ENCODE peak calls at places on chromosomes 6 and 20, in ten cellular contexts. B is sigmoid colon, Q is A549, J is suprapubic skin, D is ovary, R is tibial nerve, N is stomach, A is K562, Y is HepG2, L is esophagus muscularis mucosa. M is an unnamed sample.

GRCh38 chr6:148693882-148694484 is 52.8 kb upstream of the UST start:
- DNase-seq in B (no peak), Q (no peak), J (no peak), D (no peak), R (no peak), N (no peak), A (no peak), Y (no peak), L (no peak), M (no peak)

GRCh38 chr6:128129679-128130078 is 228.8 kb upstream of the THEMIS start:
- DNase-seq in B (no peak), Q (no peak), J (no peak), D (no peak), R (no peak), N (no peak), A (no peak), Y (no peak), L (no peak), M (no peak)

GRCh38 chr6:159691963-159692287 is 1.1 kb downstream of the SOD2 start:
- DNase-seq in B (no peak), Q (no peak), J (no peak), D (no peak), R (no peak), N (no peak), A (no peak), Y (peak; percentile 34), L (peak; percentile 80), M (no peak)

GRCh38 chr20:60467078-60467477 is 508.9 kb downstream of the CDH26 start:
- DNase-seq in B (no peak), Q (no peak), J (no peak), D (no peak), R (no peak), N (no peak), A (no peak), Y (no peak), L (no peak), M (no peak)

GRCh38 chr6:109327959-109328358 is 54.3 kb downstream of the CD164 start:
- DNase-seq in B (no peak), Q (no peak), J (no peak), D (no peak), R (no peak), N (no peak), A (no peak), Y (no peak), L (no peak), M (no peak)

GRCh38 chr6:103327079-103327478 is 1532.6 kb downstream of the HACE1 start:
- DNase-seq in B (no peak), Q (no peak), J (no peak), D (no peak), R (no peak), N (no peak), A (no peak), Y (no peak), L (no peak), M (no peak)

GRCh38 chr6:25302156-25302555 is 23.0 kb downstream of the CARMIL1 start:
- DNase-seq in B (no peak), Q (no peak), J (no peak), D (no peak), R (no peak), N (no peak), A (no peak), Y (no peak), L (no peak), M (no peak)

GRCh38 chr6:129923520-129923919 is 62.4 kb upstream of the TMEM244 start:
- DNase-seq in B (no peak), Q (no peak), J (no peak), D (no peak), R (no peak), N (no peak), A (no peak), Y (no peak), L (no peak), M (no peak)

GRCh38 chr6:41699063-41699462 is 36.3 kb downstream of the TFEB start:
- DNase-seq in B (no peak), Q (no peak), J (no peak), D (no peak), R (no peak), N (no peak), A (no peak), Y (no peak), L (no peak), M (no peak)

GRCh38 chr6:41696788-41697187 is 38.6 kb downstream of the TFEB start:
- DNase-seq in B (no peak), Q (no peak), J (no peak), D (no peak), R (no peak), N (no peak), A (no peak), Y (no peak), L (no peak), M (no peak)

GRCh38 chr6:41697902-41698349 is 37.5 kb downstream of the TFEB start:
- DNase-seq in B (no peak), Q (no peak), J (no peak), D (no peak), R (no peak), N (no peak), A (no peak), Y (no peak), L (no peak), M (no peak)

GRCh38 chr6:41700577-41701347 is 34.6 kb downstream of the TFEB start:
- DNase-seq in B (no peak), Q (no peak), J (no peak), D (no peak), R (no peak), N (no peak), A (no peak), Y (no peak), L (no peak), M (no peak)

DNA sequence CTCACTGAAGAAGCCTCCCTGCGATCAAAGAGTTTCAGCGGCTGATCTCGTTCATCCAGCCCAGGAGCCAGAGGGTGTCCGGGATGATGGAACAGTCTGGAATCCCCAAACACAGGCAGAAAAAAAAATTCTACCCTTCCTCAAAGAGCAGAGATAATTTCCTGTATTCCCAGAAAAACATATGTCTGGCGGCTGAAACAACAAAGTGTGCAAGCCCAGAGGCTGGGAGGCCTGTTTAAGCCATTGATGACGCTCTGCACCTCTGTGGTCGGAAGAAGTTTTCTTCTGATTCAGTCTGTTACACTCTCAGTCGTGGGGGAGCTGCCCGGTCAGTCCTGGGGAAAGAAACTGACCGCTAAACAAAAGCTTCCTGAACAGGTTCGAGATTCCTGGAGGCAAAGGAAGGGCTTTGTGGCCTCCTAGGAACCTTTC is 37.0 kb downstream of the TFEB start:
- DNase-seq in B (no peak), Q (no peak), J (no peak), D (no peak), R (no peak), N (no peak), A (no peak), Y (no peak), L (no peak), M (no peak)
- TF ChIP-seq EP300 in B (no peak), Q (no peak), J (no peak), D (no peak), R (no peak), N (no peak), A (no peak), Y (no peak), L (no peak), M (no peak)

GRCh38 chr6:31579119-31579505 is 3.1 kb downstream of the LTB start:
- DNase-seq in B (no peak), Q (no peak), J (no peak), D (no peak), R (no peak), N (no peak), A (no peak), Y (no peak), L (no peak), M (no peak)

GRCh38 chr6:31579546-31580445 is 2.4 kb downstream of the LTB start:
- DNase-seq in B (no peak), Q (no peak), J (no peak), D (no peak), R (no peak), N (no peak), A (no peak), Y (no peak), L (no peak), M (no peak)

GRCh38 chr6:31578461-31579118 is 3.2 kb downstream of the TNF start:
- DNase-seq in B (no peak), Q (no peak), J (no peak), D (no peak), R (no peak), N (no peak), A (no peak), Y (no peak), L (no peak), M (no peak)

GRCh38 chr6:31576897-31577341 is 1.6 kb downstream of the TNF start:
- DNase-seq in B (no peak), Q (no peak), J (no peak), D (no peak), R (no peak), N (peak; percentile 40), A (no peak), Y (no peak), L (no peak), M (no peak)

GRCh38 chr6:31578058-31578457 is 2.7 kb downstream of the TNF start:
- DNase-seq in B (no peak), Q (no peak), J (no peak), D (no peak), R (no peak), N (no peak), A (no peak), Y (no peak), L (no peak), M (no peak)
- H3K4me1 ChIP-seq in B (no peaks in the 10 kb centered on the region), Q (peaks cover 6% of the 10 kb centered on the region), J (peaks cover 17% of the 10 kb centered on the region), D (peaks cover 5% of the 10 kb centered on the region), R (no peaks in the 10 kb centered on the region), N (peaks cover 22% of the 10 kb centered on the region), A (peaks cover 30% of the 10 kb centered on the region), Y (peaks cover 25% of the 10 kb centered on the region), L (peaks cover 25% of the 10 kb centered on the region), M (peaks cover 19% of the 10 kb centered on the region)

DNA sequence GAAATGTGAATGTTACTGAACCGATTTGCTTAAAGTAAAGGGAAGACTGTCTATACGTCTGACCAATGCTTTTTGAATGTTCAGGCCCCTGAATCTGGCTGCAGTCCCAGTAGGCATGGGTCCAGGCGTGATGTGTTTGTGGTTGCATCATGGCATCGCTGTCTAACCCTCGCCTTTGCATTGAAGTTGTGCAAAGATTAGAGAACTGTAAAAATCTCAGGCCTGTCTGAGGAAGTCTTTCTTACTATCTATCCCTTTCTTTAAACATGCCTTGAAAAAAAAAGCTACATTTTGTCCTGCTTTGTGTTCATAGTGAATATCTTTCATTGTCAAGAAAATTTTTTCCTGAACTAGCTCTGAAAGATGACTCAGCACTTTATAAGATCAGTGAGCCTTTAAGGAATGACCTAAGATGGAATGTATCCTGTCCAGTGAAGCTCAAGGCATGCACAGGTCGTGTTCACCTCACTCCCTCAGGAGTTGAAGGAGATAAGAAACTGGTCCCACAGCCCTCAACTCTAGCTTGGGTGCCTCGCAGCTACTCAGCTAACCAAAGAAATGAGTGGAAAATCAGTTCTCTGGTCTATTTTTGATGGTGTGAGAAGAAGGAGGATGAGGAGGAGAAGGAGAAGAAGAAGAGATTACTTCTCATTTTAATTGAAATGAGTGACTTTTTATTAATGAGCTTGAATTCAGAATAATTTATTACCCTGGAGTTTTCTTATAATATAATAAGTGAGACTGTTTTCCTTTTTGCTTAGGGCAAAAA is 48.6 kb downstream of the TPD52L1 start:
- DNase-seq in B (peak; percentile 78), Q (peak; percentile 89), J (no peak), D (peak; percentile 52), R (peak; percentile 26), N (peak; percentile 67), A (peak; percentile 40), Y (no peak), L (no peak), M (no peak)
- TF ChIP-seq EP300 in B (no peak), Q (peak; percentile 56), J (no peak), D (no peak), R (no peak), N (no peak), A (no peak), Y (no peak), L (no peak), M (peak; percentile 17)

DNA sequence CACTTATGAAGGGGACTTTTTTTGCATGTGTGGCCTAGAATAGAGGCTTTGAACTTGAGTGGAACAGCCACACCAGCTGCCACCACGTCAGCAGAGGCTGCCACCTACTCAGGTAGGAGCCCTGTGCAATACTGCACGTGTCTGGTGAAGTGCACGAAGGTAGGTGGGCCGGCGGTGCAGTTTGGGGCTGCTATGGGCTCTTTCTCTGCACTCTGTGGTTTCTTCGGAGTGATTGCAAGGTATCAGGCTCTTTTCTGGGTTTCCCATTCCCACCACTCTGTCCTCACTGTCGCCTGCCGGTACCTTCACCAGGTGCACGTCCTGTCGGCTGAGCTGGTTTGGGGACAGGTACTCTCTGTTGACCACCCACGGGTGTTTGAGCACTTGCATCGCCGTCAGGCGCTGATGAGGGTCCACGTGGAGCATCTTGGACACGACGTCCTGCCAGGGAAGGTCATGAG is 30.8 kb upstream of the MPC1 start:
- DNase-seq in B (no peak), Q (no peak), J (peak; percentile 55), D (no peak), R (no peak), N (no peak), A (no peak), Y (no peak), L (no peak), M (no peak)
- H3K4me1 ChIP-seq in B (no peaks in the 10 kb centered on the region), Q (no peaks in the 10 kb centered on the region), J (no peaks in the 10 kb centered on the region), D (peaks cover 1% of the 10 kb centered on the region), R (no peaks in the 10 kb centered on the region), N (no peaks in the 10 kb centered on the region), A (peaks cover 11% of the 10 kb centered on the region), Y (peaks cover 15% of the 10 kb centered on the region), L (no peaks in the 10 kb centered on the region), M (no peaks in the 10 kb centered on the region)